ENCODE peak calls at places on chromosomes 1 and 21, in four cellular contexts. W, H, P and T are unnamed samples. For H3K4me1 and H3K36me3, the result is how much of the 10 kb centered on the place peaks cover.

GRCh38 chr1:3126756-3127718 is 58.0 kb downstream of the PRDM16 start:
- DNase-seq in W (no peak), H (peak), P (no peak), T (no peak)

GRCh38 chr1:152000989-152001630 is 7.5 kb upstream of the S100A10 start:
- DNase-seq in W (no peak), H (no peak), P (no peak), T (no peak)

GRCh38 chr1:200173097-200173629 is 145.7 kb downstream of the NR5A2 start:
- DNase-seq in W (no peak), H (no peak), P (no peak), T (no peak)

GRCh38 chr1:2303016-2303775 is 75.1 kb downstream of the SKI start:
- DNase-seq in W (no peak), H (peak), P (no peak), T (no peak)

GRCh38 chr1:118785246-118785645 is 202.9 kb downstream of the TBX15 start:
- DNase-seq in W (peak), H (no peak), P (peak), T (peak)

GRCh38 chr1:65991694-65992093 is 199.0 kb downstream of the PDE4B start:
- DNase-seq in W (no peak), H (no peak), P (no peak), T (no peak)

GRCh38 chr1:206461602-206462455 is 8.4 kb upstream of the IKBKE start:
- DNase-seq in W (no peak), H (no peak), P (peak), T (peak)

GRCh38 chr1:35371506-35371905 is 103.0 kb downstream of the ZMYM4 start:
- DNase-seq in W (no peak), H (no peak), P (no peak), T (no peak)

GRCh38 chr1:165376041-165376810 is 19.7 kb upstream of the LMX1A start:
- DNase-seq in W (peak), H (peak), P (peak), T (no peak)

GRCh38 chr21:26124421-26124833 is 46.1 kb downstream of the APP start:
- DNase-seq in W (no peak), H (no peak), P (peak), T (peak)

GRCh38 chr1:2104621-2105427 is 54.6 kb downstream of the PRKCZ start:
- DNase-seq in W (peak), H (peak), P (no peak), T (no peak)

GRCh38 chr21:42254631-42255030 is 35.7 kb downstream of the ABCG1 start:
- DNase-seq in W (no peak), H (no peak), P (no peak), T (no peak)

GRCh38 chr1:85692730-85693314 is 15.4 kb downstream of the ZNHIT6 start:
- DNase-seq in W (no peak), H (no peak), P (peak), T (no peak)

GRCh38 chr1:59775480-59775879 is 39.3 kb upstream of the HOOK1 start:
- DNase-seq in W (no peak), H (no peak), P (no peak), T (no peak)

GRCh38 chr21:14273736-14274538 is 58.0 kb downstream of the RBM11 start:
- DNase-seq in W (peak), H (peak), P (no peak), T (no peak)

GRCh38 chr21:41316200-41316599 is 401 bp upstream of the FAM3B start:
- DNase-seq in W (no peak), H (peak), P (no peak), T (no peak)

GRCh38 chr1:94273111-94273510 is 35.7 kb upstream of the ARHGAP29 start:
- DNase-seq in W (no peak), H (no peak), P (peak), T (no peak)

GRCh38 chr1:151512801-151513625 is 1.8 kb downstream of the CGN start:
- DNase-seq in W (peak), H (peak), P (no peak), T (no peak)

GRCh38 chr1:227816750-227817446 is 1.4 kb downstream of the PRSS38 start:
- DNase-seq in W (no peak), H (no peak), P (no peak), T (no peak)

GRCh38 chr1:107135466-107135865 is 5.4 kb upstream of the NTNG1 start:
- DNase-seq in W (no peak), H (no peak), P (peak), T (peak)

GRCh38 chr1:31765516-31765915 is 1.4 kb upstream of the ADGRB2 start:
- DNase-seq in W (no peak), H (no peak), P (no peak), T (no peak)

GRCh38 chr1:13766906-13767564 is 67.0 kb downstream of the PRDM2 start:
- DNase-seq in W (no peak), H (no peak), P (peak), T (no peak)
- H3K4me1 ChIP-seq in W (under half), H (under half), P (under half), T (under half)

GRCh38 chr21:44070391-44070790 is 36.8 kb upstream of the PWP2 start:
- DNase-seq in W (no peak), H (no peak), P (no peak), T (no peak)
- H3K27ac ChIP-seq in W (no peak), H (no peak), P (no peak), T (no peak)

DNA sequence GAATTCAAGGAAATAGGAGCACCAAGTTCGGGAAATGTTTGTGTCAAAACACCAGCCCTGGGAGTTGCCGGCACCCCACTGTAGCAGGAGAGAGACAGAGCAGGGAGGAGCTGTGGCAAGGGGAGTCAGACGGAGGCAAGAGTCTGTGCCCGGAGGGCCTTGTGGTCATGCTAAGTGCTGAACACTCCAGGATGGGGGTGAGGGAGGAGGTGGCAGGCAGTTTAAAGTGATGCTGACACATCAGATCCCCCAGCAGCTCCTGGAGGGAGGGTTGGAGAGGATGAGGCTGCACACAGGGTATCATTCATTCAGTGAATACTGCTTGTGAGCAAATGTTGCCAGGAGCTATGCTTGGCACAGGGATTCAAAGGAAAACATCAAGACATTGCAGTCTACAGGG is 150.3 kb upstream of the ETV3 start:
- DNase-seq in W (no peak), H (no peak), P (no peak), T (no peak)
- H3K36me3 ChIP-seq in W (under half), H (under half), P (under half), T (under half)

GRCh38 chr1:160094806-160095205 is 3.6 kb downstream of the IGSF8 start:
- DNase-seq in W (peak), H (no peak), P (no peak), T (no peak)
- H3K4me1 ChIP-seq in W (under half), H (under half), P (under half), T (under half)